ENCODE peak calls at places on chromosomes 3 and 15, in ten cellular contexts. One of them, this sample, is unnamed.
A peak's percentile ranks its signal among the peaks of the same experiment; 100 is the strongest.

GRCh38 chr3:193902557-193903256 is 233.2 kb upstream of the HES1 start:
- DNase-seq in A549: no peak
- DNase-seq in keratinocyte: no peak
- DNase-seq in GM13976: no peak
- DNase-seq in GM20000: no peak
- DNase-seq in Calu3: no peak
- DNase-seq in HL-60: no peak
- DNase-seq in AG10803: no peak
- DNase-seq in tibial artery: no peak
- DNase-seq in MCF 10A: no peak
- DNase-seq in this sample: no peak

GRCh38 chr15:64209680-64210334 is 47.0 kb upstream of the PPIB start:
- DNase-seq in A549: peak; percentile 33
- DNase-seq in keratinocyte: no peak
- DNase-seq in GM13976: peak; percentile 45
- DNase-seq in GM20000: peak; percentile 32
- DNase-seq in Calu3: peak; percentile 13
- DNase-seq in HL-60: peak; percentile 5
- DNase-seq in AG10803: peak; percentile 39
- DNase-seq in tibial artery: no peak
- DNase-seq in MCF 10A: peak; percentile 35
- DNase-seq in this sample: no peak

GRCh38 chr3:81005992-81006391 is 755.5 kb downstream of the GBE1 start:
- DNase-seq in A549: no peak
- DNase-seq in keratinocyte: no peak
- DNase-seq in GM13976: no peak
- DNase-seq in GM20000: no peak
- DNase-seq in Calu3: no peak
- DNase-seq in HL-60: no peak
- DNase-seq in AG10803: no peak
- DNase-seq in tibial artery: no peak
- DNase-seq in MCF 10A: no peak
- DNase-seq in this sample: no peak

GRCh38 chr3:191275751-191276150 is 53.4 kb upstream of the CCDC50 start:
- DNase-seq in A549: no peak
- DNase-seq in keratinocyte: no peak
- DNase-seq in GM13976: no peak
- DNase-seq in GM20000: no peak
- DNase-seq in Calu3: no peak
- DNase-seq in HL-60: no peak
- DNase-seq in AG10803: no peak
- DNase-seq in tibial artery: no peak
- DNase-seq in MCF 10A: no peak
- DNase-seq in this sample: no peak

GRCh38 chr3:160140756-160141155 is 84.5 kb upstream of the C3orf80 start:
- DNase-seq in A549: no peak
- DNase-seq in keratinocyte: no peak
- DNase-seq in GM13976: no peak
- DNase-seq in GM20000: no peak
- DNase-seq in Calu3: no peak
- DNase-seq in HL-60: no peak
- DNase-seq in AG10803: no peak
- DNase-seq in tibial artery: no peak
- DNase-seq in MCF 10A: no peak
- DNase-seq in this sample: no peak

GRCh38 chr15:40063563-40064011 is 24.6 kb upstream of the SRP14 start:
- DNase-seq in A549: no peak
- DNase-seq in keratinocyte: no peak
- DNase-seq in GM13976: no peak
- DNase-seq in GM20000: no peak
- DNase-seq in Calu3: no peak
- DNase-seq in HL-60: no peak
- DNase-seq in AG10803: peak; percentile 76
- DNase-seq in tibial artery: peak; percentile 65
- DNase-seq in MCF 10A: peak; percentile 91
- DNase-seq in this sample: no peak

GRCh38 chr15:40320931-40321371 is 2.5 kb upstream of the INAFM2 start:
- DNase-seq in A549: peak; percentile 72
- DNase-seq in keratinocyte: no peak
- DNase-seq in GM13976: peak; percentile 76
- DNase-seq in GM20000: peak; percentile 84
- DNase-seq in Calu3: peak; percentile 39
- DNase-seq in HL-60: no peak
- DNase-seq in AG10803: peak; percentile 68
- DNase-seq in tibial artery: peak; percentile 70
- DNase-seq in MCF 10A: peak; percentile 75
- DNase-seq in this sample: no peak

GRCh38 chr3:164470471-164470870 is 607.8 kb downstream of the SI start:
- DNase-seq in A549: no peak
- DNase-seq in keratinocyte: no peak
- DNase-seq in GM13976: no peak
- DNase-seq in GM20000: no peak
- DNase-seq in Calu3: no peak
- DNase-seq in HL-60: no peak
- DNase-seq in AG10803: no peak
- DNase-seq in tibial artery: no peak
- DNase-seq in MCF 10A: no peak
- DNase-seq in this sample: no peak

GRCh38 chr3:23270423-23270822 is 67.3 kb downstream of the UBE2E2 start:
- DNase-seq in A549: no peak
- DNase-seq in keratinocyte: no peak
- DNase-seq in GM13976: no peak
- DNase-seq in GM20000: no peak
- DNase-seq in Calu3: no peak
- DNase-seq in HL-60: no peak
- DNase-seq in AG10803: no peak
- DNase-seq in tibial artery: no peak
- DNase-seq in MCF 10A: no peak
- DNase-seq in this sample: no peak
- TF ChIP-seq CTCF in A549: no peak
- TF ChIP-seq CTCF in keratinocyte: no peak
- TF ChIP-seq CTCF in GM13976: no peak
- TF ChIP-seq CTCF in GM20000: no peak
- TF ChIP-seq CTCF in Calu3: no peak
- TF ChIP-seq CTCF in HL-60: no peak
- TF ChIP-seq CTCF in AG10803: no peak
- TF ChIP-seq CTCF in tibial artery: no peak
- TF ChIP-seq CTCF in MCF 10A: no peak
- TF ChIP-seq CTCF in this sample: no peak

GRCh38 chr3:165895919-165896318 is 58.7 kb upstream of the BCHE start:
- DNase-seq in A549: no peak
- DNase-seq in keratinocyte: no peak
- DNase-seq in GM13976: no peak
- DNase-seq in GM20000: no peak
- DNase-seq in Calu3: peak; percentile 44
- DNase-seq in HL-60: no peak
- DNase-seq in AG10803: no peak
- DNase-seq in tibial artery: no peak
- DNase-seq in MCF 10A: peak; percentile 39
- DNase-seq in this sample: peak; percentile 74
- TF ChIP-seq CTCF in A549: peak; percentile 27
- TF ChIP-seq CTCF in keratinocyte: peak; percentile 46
- TF ChIP-seq CTCF in GM13976: peak; percentile 34
- TF ChIP-seq CTCF in GM20000: no peak
- TF ChIP-seq CTCF in Calu3: peak; percentile 48
- TF ChIP-seq CTCF in HL-60: no peak
- TF ChIP-seq CTCF in AG10803: no peak
- TF ChIP-seq CTCF in tibial artery: no peak
- TF ChIP-seq CTCF in MCF 10A: no peak
- TF ChIP-seq CTCF in this sample: peak; percentile 68

GRCh38 chr3:139561959-139562676 is 22.6 kb upstream of the RBP1 start:
- DNase-seq in A549: peak; percentile 25
- DNase-seq in keratinocyte: peak; percentile 45
- DNase-seq in GM13976: no peak
- DNase-seq in GM20000: peak; percentile 30
- DNase-seq in Calu3: peak; percentile 71
- DNase-seq in HL-60: no peak
- DNase-seq in AG10803: peak; percentile 16
- DNase-seq in tibial artery: no peak
- DNase-seq in MCF 10A: peak; percentile 56
- DNase-seq in this sample: peak; percentile 55
- TF ChIP-seq CTCF in A549: peak; percentile 44
- TF ChIP-seq CTCF in keratinocyte: peak; percentile 90
- TF ChIP-seq CTCF in GM13976: peak; percentile 43
- TF ChIP-seq CTCF in GM20000: peak; percentile 41
- TF ChIP-seq CTCF in Calu3: peak; percentile 81
- TF ChIP-seq CTCF in HL-60: peak; percentile 2
- TF ChIP-seq CTCF in AG10803: peak; percentile 67
- TF ChIP-seq CTCF in tibial artery: peak; percentile 70
- TF ChIP-seq CTCF in MCF 10A: peak; percentile 77
- TF ChIP-seq CTCF in this sample: peak; percentile 73

GRCh38 chr3:85796140-85796539 is 837.4 kb downstream of the CADM2 start:
- DNase-seq in A549: no peak
- DNase-seq in keratinocyte: no peak
- DNase-seq in GM13976: no peak
- DNase-seq in GM20000: no peak
- DNase-seq in Calu3: no peak
- DNase-seq in HL-60: no peak
- DNase-seq in AG10803: no peak
- DNase-seq in tibial artery: no peak
- DNase-seq in MCF 10A: no peak
- DNase-seq in this sample: no peak

GRCh38 chr3:85800676-85801075 is 841.9 kb downstream of the CADM2 start:
- DNase-seq in A549: no peak
- DNase-seq in keratinocyte: no peak
- DNase-seq in GM13976: no peak
- DNase-seq in GM20000: no peak
- DNase-seq in Calu3: no peak
- DNase-seq in HL-60: no peak
- DNase-seq in AG10803: no peak
- DNase-seq in tibial artery: no peak
- DNase-seq in MCF 10A: no peak
- DNase-seq in this sample: no peak

GRCh38 chr3:85801955-85802354 is 843.2 kb downstream of the CADM2 start:
- DNase-seq in A549: peak; percentile 14
- DNase-seq in keratinocyte: no peak
- DNase-seq in GM13976: no peak
- DNase-seq in GM20000: no peak
- DNase-seq in Calu3: peak; percentile 41
- DNase-seq in HL-60: no peak
- DNase-seq in AG10803: no peak
- DNase-seq in tibial artery: no peak
- DNase-seq in MCF 10A: peak; percentile 17
- DNase-seq in this sample: peak; percentile 30
- TF ChIP-seq CTCF in A549: peak; percentile 43
- TF ChIP-seq CTCF in keratinocyte: no peak
- TF ChIP-seq CTCF in GM13976: no peak
- TF ChIP-seq CTCF in GM20000: no peak
- TF ChIP-seq CTCF in Calu3: peak; percentile 20
- TF ChIP-seq CTCF in HL-60: no peak
- TF ChIP-seq CTCF in AG10803: no peak
- TF ChIP-seq CTCF in tibial artery: no peak
- TF ChIP-seq CTCF in MCF 10A: peak; percentile 13
- TF ChIP-seq CTCF in this sample: peak; percentile 56

GRCh38 chr3:134249935-134250716 is 533 bp downstream of the RYK start:
- DNase-seq in A549: peak; percentile 29
- DNase-seq in keratinocyte: no peak
- DNase-seq in GM13976: peak; percentile 76
- DNase-seq in GM20000: peak; percentile 73
- DNase-seq in Calu3: peak; percentile 86
- DNase-seq in HL-60: no peak
- DNase-seq in AG10803: peak; percentile 40
- DNase-seq in tibial artery: peak; percentile 81
- DNase-seq in MCF 10A: peak; percentile 47
- DNase-seq in this sample: peak; percentile 72
- TF ChIP-seq CTCF in A549: no peak
- TF ChIP-seq CTCF in keratinocyte: no peak
- TF ChIP-seq CTCF in GM13976: no peak
- TF ChIP-seq CTCF in GM20000: no peak
- TF ChIP-seq CTCF in Calu3: no peak
- TF ChIP-seq CTCF in HL-60: no peak
- TF ChIP-seq CTCF in AG10803: no peak
- TF ChIP-seq CTCF in tibial artery: no peak
- TF ChIP-seq CTCF in MCF 10A: no peak
- TF ChIP-seq CTCF in this sample: no peak

GRCh38 chr15:80979538-80980200 is 9.9 kb downstream of the MESD start:
- DNase-seq in A549: no peak
- DNase-seq in keratinocyte: no peak
- DNase-seq in GM13976: no peak
- DNase-seq in GM20000: no peak
- DNase-seq in Calu3: no peak
- DNase-seq in HL-60: no peak
- DNase-seq in AG10803: no peak
- DNase-seq in tibial artery: no peak
- DNase-seq in MCF 10A: no peak
- DNase-seq in this sample: no peak

GRCh38 chr15:80974914-80975313 is 14.7 kb downstream of the MESD start:
- DNase-seq in A549: no peak
- DNase-seq in keratinocyte: no peak
- DNase-seq in GM13976: no peak
- DNase-seq in GM20000: no peak
- DNase-seq in Calu3: no peak
- DNase-seq in HL-60: no peak
- DNase-seq in AG10803: no peak
- DNase-seq in tibial artery: no peak
- DNase-seq in MCF 10A: no peak
- DNase-seq in this sample: no peak

GRCh38 chr15:80976851-80977250 is 12.8 kb downstream of the MESD start:
- DNase-seq in A549: no peak
- DNase-seq in keratinocyte: no peak
- DNase-seq in GM13976: no peak
- DNase-seq in GM20000: no peak
- DNase-seq in Calu3: no peak
- DNase-seq in HL-60: no peak
- DNase-seq in AG10803: no peak
- DNase-seq in tibial artery: no peak
- DNase-seq in MCF 10A: no peak
- DNase-seq in this sample: no peak

GRCh38 chr15:80978685-80979084 is 10.9 kb downstream of the MESD start:
- DNase-seq in A549: no peak
- DNase-seq in keratinocyte: no peak
- DNase-seq in GM13976: no peak
- DNase-seq in GM20000: no peak
- DNase-seq in Calu3: no peak
- DNase-seq in HL-60: no peak
- DNase-seq in AG10803: no peak
- DNase-seq in tibial artery: no peak
- DNase-seq in MCF 10A: no peak
- DNase-seq in this sample: no peak

GRCh38 chr15:80977627-80978036 is 12.0 kb downstream of the MESD start:
- DNase-seq in A549: peak; percentile 68
- DNase-seq in keratinocyte: no peak
- DNase-seq in GM13976: no peak
- DNase-seq in GM20000: no peak
- DNase-seq in Calu3: peak; percentile 53
- DNase-seq in HL-60: peak; percentile 38
- DNase-seq in AG10803: peak; percentile 64
- DNase-seq in tibial artery: peak; percentile 75
- DNase-seq in MCF 10A: peak; percentile 30
- DNase-seq in this sample: peak; percentile 73
- TF ChIP-seq CTCF in A549: peak; percentile 53
- TF ChIP-seq CTCF in keratinocyte: peak; percentile 85
- TF ChIP-seq CTCF in GM13976: peak; percentile 40
- TF ChIP-seq CTCF in GM20000: peak; percentile 36
- TF ChIP-seq CTCF in Calu3: peak; percentile 19
- TF ChIP-seq CTCF in HL-60: no peak
- TF ChIP-seq CTCF in AG10803: peak; percentile 80
- TF ChIP-seq CTCF in tibial artery: no peak
- TF ChIP-seq CTCF in MCF 10A: no peak
- TF ChIP-seq CTCF in this sample: peak; percentile 53

GRCh38 chr3:19213608-19214220 is 65.4 kb downstream of the KCNH8 start:
- DNase-seq in A549: no peak
- DNase-seq in keratinocyte: no peak
- DNase-seq in GM13976: no peak
- DNase-seq in GM20000: no peak
- DNase-seq in Calu3: no peak
- DNase-seq in HL-60: no peak
- DNase-seq in AG10803: no peak
- DNase-seq in tibial artery: no peak
- DNase-seq in MCF 10A: peak; percentile 39
- DNase-seq in this sample: no peak
- TF ChIP-seq CTCF in A549: no peak
- TF ChIP-seq CTCF in keratinocyte: no peak
- TF ChIP-seq CTCF in GM13976: no peak
- TF ChIP-seq CTCF in GM20000: peak; percentile 8
- TF ChIP-seq CTCF in Calu3: no peak
- TF ChIP-seq CTCF in HL-60: peak; percentile 5
- TF ChIP-seq CTCF in AG10803: no peak
- TF ChIP-seq CTCF in tibial artery: no peak
- TF ChIP-seq CTCF in MCF 10A: no peak
- TF ChIP-seq CTCF in this sample: no peak

This sample was measured in endothelial cell.